ENCODE peak calls at places on chromosomes 3 and 15, in four cellular contexts. T is NCI-H1092, D is stomach, I is HuH-7.5. X is an unnamed sample.

GRCh38 chr3:53804697-53805462 is 41.3 kb downstream of the CHDH start:
- DNase-seq in T (no peak), D (no peak), I (no peak), X (no peak)

GRCh38 chr3:60301142-60301541 is 950.1 kb downstream of the FHIT start:
- DNase-seq in D (no peak), I (no peak), T (no peak), X (peak; percentile 15)

GRCh38 chr3:136078421-136079364 is 113.2 kb downstream of the PPP2R3A start:
- DNase-seq in T (no peak), I (no peak), D (no peak), X (peak; percentile 75)

GRCh38 chr3:107810195-107811071 is 280.4 kb downstream of the CD47 start:
- DNase-seq in I (peak; percentile 35), D (no peak), T (no peak), X (peak; percentile 36)

GRCh38 chr15:42735382-42736165 is 1.4 kb downstream of the CDAN1 start:
- DNase-seq in D (no peak), T (no peak), I (no peak), X (no peak)

GRCh38 chr15:58040117-58040516 is 25.4 kb downstream of the ALDH1A2 start:
- DNase-seq in I (no peak), T (no peak), D (no peak), X (no peak)

GRCh38 chr15:82688691-82689090 is 21.0 kb downstream of the AP3B2 start:
- DNase-seq in D (no peak), I (no peak), T (no peak), X (no peak)

GRCh38 chr3:171165499-171165921 is 139.0 kb upstream of the SLC2A2 start:
- DNase-seq in I (no peak), D (no peak), T (no peak), X (no peak)

GRCh38 chr15:40098489-40099261 is 10.0 kb downstream of the BMF start:
- DNase-seq in I (peak; percentile 94), T (peak; percentile 70), D (peak; percentile 82), X (peak; percentile 97)

GRCh38 chr3:138186803-138187295 is 252 bp upstream of the ARMC8 start:
- DNase-seq in I (peak; percentile 38), T (no peak), D (peak; percentile 93), X (peak; percentile 95)

GRCh38 chr3:123739754-123740153 is 144.4 kb downstream of the MYLK start:
- DNase-seq in D (no peak), T (no peak), I (no peak), X (no peak)

GRCh38 chr15:101138913-101139880 is 112.7 kb downstream of the CHSY1 start:
- DNase-seq in D (no peak), T (peak; percentile 33), I (no peak), X (no peak)

GRCh38 chr3:6791161-6791560 is 69.8 kb upstream of the GRM7 start:
- DNase-seq in I (no peak), T (no peak), D (no peak), X (peak; percentile 26)

GRCh38 chr15:52095597-52096262 is 16.8 kb downstream of the BCL2L10 start:
- DNase-seq in I (no peak), T (no peak), D (no peak), X (no peak)

GRCh38 chr3:26106119-26106690 is 316.3 kb downstream of the OXSM start:
- DNase-seq in T (no peak), D (no peak), I (no peak), X (no peak)

GRCh38 chr3:186722457-186722856 is 5.3 kb downstream of the KNG1 start:
- DNase-seq in I (no peak), D (no peak), T (no peak), X (peak; percentile 1)

GRCh38 chr3:178584722-178585121 is 48.5 kb downstream of the KCNMB2 start:
- DNase-seq in T (no peak), D (no peak), I (no peak), X (no peak)

GRCh38 chr3:197682713-197683112 is 54.0 kb downstream of the RUBCN start:
- DNase-seq in I (no peak), D (no peak), T (no peak), X (no peak)

GRCh38 chr15:70722266-70723123 is 40.9 kb downstream of the UACA start:
- DNase-seq in D (no peak), I (peak; percentile 19), T (no peak), X (peak; percentile 65)

GRCh38 chr3:116254535-116254934 is 190.8 kb downstream of the LSAMP start:
- DNase-seq in T (no peak), D (no peak), I (no peak), X (no peak)

GRCh38 chr3:24351779-24352469 is 142.7 kb downstream of the THRB start:
- DNase-seq in I (no peak), T (no peak), D (peak; percentile 69), X (peak; percentile 96)

GRCh38 chr3:134545818-134546217 is 60.0 kb downstream of the CEP63 start:
- DNase-seq in I (no peak), D (no peak), T (no peak), X (no peak)

GRCh38 chr15:57625703-57626448 is 34.2 kb downstream of the MYZAP start:
- DNase-seq in D (no peak), I (no peak), T (no peak), X (no peak)

GRCh38 chr15:99993681-99994131 is 260.5 kb upstream of the LYSMD4 start:
- DNase-seq in I (no peak), D (peak; percentile 20), T (no peak), X (no peak)

GRCh38 chr15:50182233-50183013 is 427 bp downstream of the SLC27A2 start:
- DNase-seq in I (no peak), D (peak; percentile 33), T (peak; percentile 9), X (peak; percentile 59)

GRCh38 chr15:80800067-80800466 is 20.9 kb downstream of the CEMIP start:
- DNase-seq in T (no peak), I (no peak), D (no peak), X (no peak)

GRCh38 chr3:196554205-196554604 is 14.1 kb downstream of the WDR53 start:
- DNase-seq in I (no peak), D (no peak), T (no peak), X (peak; percentile 67)

GRCh38 chr3:50637012-50637411 is 20.1 kb downstream of the MAPKAPK3 start:
- DNase-seq in D (no peak), I (no peak), T (no peak), X (no peak)

GRCh38 chr3:37902674-37903073 is 41.0 kb downstream of the CTDSPL start:
- DNase-seq in I (no peak), D (no peak), T (no peak), X (no peak)

GRCh38 chr15:90173372-90173771 is 27.8 kb upstream of the SEMA4B start:
- DNase-seq in T (no peak), I (no peak), D (no peak), X (no peak)

GRCh38 chr15:23690450-23690852 is 3.3 kb upstream of the NDN start:
- DNase-seq in T (peak; percentile 11), D (peak; percentile 40), I (peak; percentile 83), X (no peak)

GRCh38 chr15:83323296-83323711 is 38.8 kb upstream of the BNC1 start:
- DNase-seq in D (no peak), T (no peak), I (no peak), X (no peak)

GRCh38 chr3:99997293-99997692 is 117.0 kb downstream of the FILIP1L start:
- DNase-seq in T (no peak), D (no peak), I (no peak), X (no peak)

GRCh38 chr3:193777524-193777923 is 184.5 kb downstream of the OPA1 start:
- DNase-seq in D (no peak), I (no peak), T (no peak), X (no peak)

GRCh38 chr3:73137736-73138403 is 76.4 kb downstream of the EBLN2 start:
- DNase-seq in T (no peak), D (no peak), I (no peak), X (no peak)